ENCODE peak calls at places on chromosomes 2 and 18, in five cellular contexts. T is dermis blood vessel endothelial cell; H is NCI-H1436 treated with DMSO at 0.1 percent for 48 hours; V is stimulated activated CD4-positive, alpha-beta T cell treated with anti-CD3 and anti-CD28 coated beads, TNF-alpha, amount 100 ng/mL, for 4 hours; B is activated T-helper 1 cell treated with anti-CD3 and anti-CD28 coated beads, Interleukin-2, amount 50 U/mL, for 16 hours. P is an unnamed sample.
A peak's percentile ranks its signal among the peaks of the same experiment; 100 is the strongest.

GRCh38 chr2:170930132-170931109 is 1.4 kb downstream of the GORASP2 start:
- DNase-seq in T (peak; percentile 49), H (no peak), V (no peak), B (peak; percentile 37), P (no peak)

GRCh38 chr2:40038646-40039045 is 259.6 kb upstream of the THUMPD2 start:
- DNase-seq in T (no peak), H (no peak), V (no peak), B (no peak), P (no peak)

GRCh38 chr2:169507698-169508097 is 1.8 kb upstream of the KLHL41 start:
- DNase-seq in T (peak; percentile 88), H (no peak), V (no peak), B (no peak), P (no peak)

GRCh38 chr18:70337139-70337972 is 48.5 kb downstream of the SOCS6 start:
- DNase-seq in T (peak; percentile 76), H (no peak), V (no peak), B (no peak), P (no peak)

GRCh38 chr18:79982736-79983135 is 5.6 kb downstream of the TXNL4A start:
- DNase-seq in T (peak; percentile 25), H (no peak), V (no peak), B (no peak), P (no peak)

GRCh38 chr2:126832757-126833156 is 65.9 kb upstream of the TEX51 start:
- DNase-seq in T (no peak), H (no peak), V (no peak), B (no peak), P (no peak)

GRCh38 chr2:175595139-175595538 is 406.9 kb downstream of the LNPK start:
- DNase-seq in T (no peak), H (no peak), V (no peak), B (no peak), P (no peak)

GRCh38 chr2:70714141-70714905 is 53.7 kb downstream of the ADD2 start:
- DNase-seq in T (no peak), H (no peak), V (no peak), B (no peak), P (no peak)

GRCh38 chr18:7822435-7823425 is 255.6 kb downstream of the PTPRM start:
- DNase-seq in T (peak; percentile 59), H (no peak), V (no peak), B (no peak), P (no peak)

GRCh38 chr2:189797902-189798301 is 13.7 kb downstream of the PMS1 start:
- DNase-seq in T (no peak), H (no peak), V (no peak), B (no peak), P (no peak)

GRCh38 chr18:58668897-58669296 is 2.4 kb upstream of the MALT1 start:
- DNase-seq in T (peak; percentile 58), H (no peak), V (no peak), B (no peak), P (no peak)

GRCh38 chr2:127662937-127663565 is 12.3 kb downstream of the LIMS2 start:
- DNase-seq in T (no peak), H (no peak), V (no peak), B (no peak), P (no peak)

GRCh38 chr2:86072271-86072858 is 33.3 kb downstream of the POLR1A start:
- DNase-seq in T (peak; percentile 68), H (no peak), V (no peak), B (no peak), P (no peak)

GRCh38 chr2:173415663-173416469 is 61.2 kb downstream of the CDCA7 start:
- DNase-seq in T (no peak), H (no peak), V (no peak), B (no peak), P (no peak)

GRCh38 chr18:25097119-25098114 is 254.5 kb downstream of the ZNF521 start:
- DNase-seq in T (peak; percentile 78), H (no peak), V (no peak), B (no peak), P (no peak)

GRCh38 chr2:224594840-224595239 is 9.7 kb upstream of the CUL3 start:
- DNase-seq in T (no peak), H (no peak), V (no peak), B (no peak), P (no peak)

GRCh38 chr2:17539993-17540812 is at the start of gene VSNL1:
- DNase-seq in T (peak; percentile 40), H (peak; percentile 10), V (no peak), B (no peak), P (no peak)

GRCh38 chr2:36562245-36562644 is 35.7 kb downstream of the FEZ2 start:
- DNase-seq in T (peak; percentile 74), H (no peak), V (no peak), B (no peak), P (no peak)

GRCh38 chr2:138752231-138752956 is 27.8 kb downstream of the NXPH2 start:
- DNase-seq in T (no peak), H (no peak), V (no peak), B (no peak), P (no peak)

GRCh38 chr2:240914645-240915525 is 8.7 kb downstream of the CROCC2 start:
- DNase-seq in T (no peak), H (no peak), V (no peak), B (no peak), P (no peak)

GRCh38 chr2:84435331-84436081 is 23.6 kb downstream of the SUCLG1 start:
- DNase-seq in T (no peak), H (no peak), V (no peak), B (no peak), P (no peak)

GRCh38 chr2:149741646-149742045 is 154.1 kb upstream of the MMADHC start:
- DNase-seq in T (peak; percentile 24), H (no peak), V (no peak), B (no peak), P (no peak)

GRCh38 chr2:59176737-59177136 is 935.6 kb upstream of the FANCL start:
- DNase-seq in T (no peak), H (no peak), V (no peak), B (no peak), P (no peak)

GRCh38 chr2:109497911-109498870 is 115.6 kb downstream of the SEPTIN10 start:
- DNase-seq in T (peak; percentile 35), H (no peak), V (no peak), B (no peak), P (no peak)

P was measured in cortex of kidney.